ENCODE peak calls at places on chromosomes 16 and 17, in six cellular contexts. One of them, this sample, is unnamed.
A peak's percentile ranks its signal among the peaks of the same experiment; 100 is the strongest.

GRCh38 chr17:44200478-44201155 is 933 bp upstream of the ATXN7L3 start:
- DNase-seq in HT-29: no peak
- DNase-seq in NCI-H1105 treated with DMSO at 0.1 percent for 48 hours: peak; percentile 28
- DNase-seq in Ammon's horn: peak; percentile 31
- DNase-seq in NCI-H187: no peak
- DNase-seq in stimulated activated CD4-positive, alpha-beta T cell treated with anti-CD3 and anti-CD28 coated beads, TNF-alpha, amount 100 ng/mL, for 4 hours: no peak
- DNase-seq in this sample: peak; percentile 24

GRCh38 chr16:78448658-78449327 is 349.3 kb downstream of the WWOX start:
- DNase-seq in Ammon's horn: no peak
- DNase-seq in NCI-H1105 treated with DMSO at 0.1 percent for 48 hours: no peak
- DNase-seq in NCI-H187: no peak
- DNase-seq in HT-29: no peak
- DNase-seq in stimulated activated CD4-positive, alpha-beta T cell treated with anti-CD3 and anti-CD28 coated beads, TNF-alpha, amount 100 ng/mL, for 4 hours: no peak
- DNase-seq in this sample: no peak

GRCh38 chr16:8819635-8820034 is 22.0 kb downstream of the PMM2 start:
- DNase-seq in stimulated activated CD4-positive, alpha-beta T cell treated with anti-CD3 and anti-CD28 coated beads, TNF-alpha, amount 100 ng/mL, for 4 hours: no peak
- DNase-seq in Ammon's horn: no peak
- DNase-seq in HT-29: no peak
- DNase-seq in NCI-H1105 treated with DMSO at 0.1 percent for 48 hours: no peak
- DNase-seq in NCI-H187: no peak
- DNase-seq in this sample: no peak

GRCh38 chr16:85068746-85069145 is 41.2 kb downstream of the KIAA0513 start:
- DNase-seq in HT-29: no peak
- DNase-seq in NCI-H1105 treated with DMSO at 0.1 percent for 48 hours: no peak
- DNase-seq in Ammon's horn: no peak
- DNase-seq in stimulated activated CD4-positive, alpha-beta T cell treated with anti-CD3 and anti-CD28 coated beads, TNF-alpha, amount 100 ng/mL, for 4 hours: no peak
- DNase-seq in NCI-H187: no peak
- DNase-seq in this sample: no peak

GRCh38 chr17:75105269-75106080 is 4.3 kb upstream of the ARMC7 start:
- DNase-seq in stimulated activated CD4-positive, alpha-beta T cell treated with anti-CD3 and anti-CD28 coated beads, TNF-alpha, amount 100 ng/mL, for 4 hours: no peak
- DNase-seq in HT-29: peak; percentile 87
- DNase-seq in NCI-H1105 treated with DMSO at 0.1 percent for 48 hours: peak; percentile 69
- DNase-seq in Ammon's horn: no peak
- DNase-seq in NCI-H187: peak; percentile 13
- DNase-seq in this sample: peak; percentile 79

GRCh38 chr16:47523342-47524006 is 62.3 kb downstream of the PHKB start:
- DNase-seq in Ammon's horn: peak; percentile 17
- DNase-seq in stimulated activated CD4-positive, alpha-beta T cell treated with anti-CD3 and anti-CD28 coated beads, TNF-alpha, amount 100 ng/mL, for 4 hours: no peak
- DNase-seq in NCI-H187: no peak
- DNase-seq in HT-29: peak; percentile 15
- DNase-seq in NCI-H1105 treated with DMSO at 0.1 percent for 48 hours: no peak
- DNase-seq in this sample: peak; percentile 16

GRCh38 chr17:2095536-2095910 is 40.6 kb downstream of the HIC1 start:
- DNase-seq in NCI-H1105 treated with DMSO at 0.1 percent for 48 hours: no peak
- DNase-seq in NCI-H187: no peak
- DNase-seq in stimulated activated CD4-positive, alpha-beta T cell treated with anti-CD3 and anti-CD28 coated beads, TNF-alpha, amount 100 ng/mL, for 4 hours: no peak
- DNase-seq in Ammon's horn: no peak
- DNase-seq in HT-29: no peak
- DNase-seq in this sample: no peak

GRCh38 chr17:227581-228222 is 46.3 kb upstream of the DOC2B start:
- DNase-seq in stimulated activated CD4-positive, alpha-beta T cell treated with anti-CD3 and anti-CD28 coated beads, TNF-alpha, amount 100 ng/mL, for 4 hours: no peak
- DNase-seq in NCI-H187: no peak
- DNase-seq in HT-29: no peak
- DNase-seq in NCI-H1105 treated with DMSO at 0.1 percent for 48 hours: no peak
- DNase-seq in Ammon's horn: no peak
- DNase-seq in this sample: no peak

GRCh38 chr16:71626018-71626857 is at the start of gene MARVELD3:
- DNase-seq in Ammon's horn: no peak
- DNase-seq in HT-29: peak; percentile 95
- DNase-seq in stimulated activated CD4-positive, alpha-beta T cell treated with anti-CD3 and anti-CD28 coated beads, TNF-alpha, amount 100 ng/mL, for 4 hours: no peak
- DNase-seq in NCI-H1105 treated with DMSO at 0.1 percent for 48 hours: peak; percentile 70
- DNase-seq in NCI-H187: no peak
- DNase-seq in this sample: peak; percentile 89

GRCh38 chr16:50449800-50450199 is 81.0 kb upstream of the BRD7 start:
- DNase-seq in stimulated activated CD4-positive, alpha-beta T cell treated with anti-CD3 and anti-CD28 coated beads, TNF-alpha, amount 100 ng/mL, for 4 hours: no peak
- DNase-seq in Ammon's horn: no peak
- DNase-seq in HT-29: no peak
- DNase-seq in NCI-H1105 treated with DMSO at 0.1 percent for 48 hours: no peak
- DNase-seq in NCI-H187: no peak
- DNase-seq in this sample: no peak

GRCh38 chr16:49608801-49609200 is 235.2 kb downstream of the C16orf78 start:
- DNase-seq in Ammon's horn: peak; percentile 35
- DNase-seq in NCI-H1105 treated with DMSO at 0.1 percent for 48 hours: peak; percentile 4
- DNase-seq in HT-29: peak; percentile 16
- DNase-seq in NCI-H187: no peak
- DNase-seq in stimulated activated CD4-positive, alpha-beta T cell treated with anti-CD3 and anti-CD28 coated beads, TNF-alpha, amount 100 ng/mL, for 4 hours: no peak
- DNase-seq in this sample: no peak

This sample was measured in small intestine.